ENCODE peak calls at places on chromosomes 3 and 15, in seven cellular contexts. W is H1, C is mesendoderm, S is neuronal stem cell, M is IMR-90, O is trophoblast cell, Y is mesenchymal stem cell. G is an unnamed sample.

GRCh38 chr15:68783226-68784054 is 37.3 kb downstream of the ANP32A start:
- DNase-seq in C (peak; percentile 75), S (no peak), O (peak; percentile 52), W (no peak), Y (peak; percentile 29), M (no peak), G (peak; percentile 80)

GRCh38 chr3:71129611-71130515 is 453.7 kb downstream of the FOXP1 start:
- DNase-seq in M (peak; percentile 60), Y (peak; percentile 77), W (no peak), O (no peak), S (no peak), C (peak; percentile 41), G (no peak)

GRCh38 chr15:52288051-52288942 is 7.3 kb downstream of the MYO5C start:
- DNase-seq in C (peak; percentile 41), W (no peak), S (no peak), M (peak; percentile 46), Y (peak; percentile 25), O (peak; percentile 80), G (no peak)

GRCh38 chr15:64507293-64507802 is 47.0 kb downstream of the ZNF609 start:
- DNase-seq in O (peak; percentile 30), Y (peak; percentile 95), S (no peak), M (peak; percentile 92), C (no peak), W (no peak), G (no peak)

GRCh38 chr3:185699927-185700326 is 113.8 kb downstream of the SENP2 start:
- DNase-seq in W (no peak), O (no peak), S (no peak), M (no peak), C (no peak), Y (no peak), G (no peak)

GRCh38 chr3:155605571-155605970 is 139.3 kb downstream of the PLCH1 start:
- DNase-seq in Y (no peak), W (no peak), S (no peak), C (no peak), O (no peak), M (no peak), G (no peak)

GRCh38 chr3:24242012-24242698 is 252.5 kb downstream of the THRB start:
- DNase-seq in O (no peak), S (no peak), M (peak; percentile 45), W (no peak), C (peak; percentile 12), Y (peak; percentile 18), G (no peak)

GRCh38 chr15:23457890-23458289 is 10.8 kb upstream of the GOLGA6L2 start:
- DNase-seq in S (no peak), W (no peak), Y (no peak), O (peak; percentile 53), M (no peak), C (no peak), G (no peak)

GRCh38 chr3:104133630-104134029 is 1233.1 kb upstream of the ALCAM start:
- DNase-seq in Y (no peak), O (no peak), C (peak; percentile 28), W (no peak), M (no peak), S (no peak), G (peak; percentile 81)

GRCh38 chr3:196477678-196478077 is 25.9 kb downstream of the RNF168 start:
- DNase-seq in S (no peak), M (no peak), Y (no peak), C (no peak), O (no peak), W (no peak), G (no peak)

GRCh38 chr15:89785771-89786135 is 9.6 kb downstream of the MESP2 start:
- DNase-seq in Y (no peak), C (no peak), W (no peak), S (no peak), M (peak; percentile 61), O (peak; percentile 4), G (no peak)

GRCh38 chr3:27653803-27654558 is 68.1 kb downstream of the EOMES start:
- DNase-seq in O (no peak), C (peak; percentile 46), M (no peak), Y (no peak), W (no peak), S (no peak), G (peak; percentile 55)

GRCh38 chr15:84878504-84878903 is 6.0 kb upstream of the SLC28A1 start:
- DNase-seq in Y (peak; percentile 68), O (peak; percentile 73), M (peak; percentile 44), W (peak; percentile 21), C (peak; percentile 83), S (peak; percentile 47), G (peak; percentile 82)

GRCh38 chr15:79680721-79681120 is 216.1 kb downstream of the MTHFS start:
- DNase-seq in Y (peak; percentile 62), O (no peak), C (peak; percentile 17), S (peak; percentile 56), M (peak; percentile 88), W (peak; percentile 25), G (no peak)

GRCh38 chr3:59486468-59486964 is 436.7 kb upstream of the CFAP20DC start:
- DNase-seq in Y (no peak), C (peak; percentile 49), M (no peak), S (no peak), W (no peak), O (no peak), G (no peak)

GRCh38 chr3:123169492-123169929 is 32.2 kb upstream of the SEC22A start:
- DNase-seq in W (no peak), M (peak; percentile 20), O (no peak), C (peak; percentile 65), Y (peak; percentile 5), S (peak; percentile 54), G (no peak)

GRCh38 chr3:27559835-27560234 is 75.7 kb upstream of the SLC4A7 start:
- DNase-seq in Y (no peak), C (peak; percentile 89), O (peak; percentile 97), S (no peak), W (no peak), M (peak; percentile 88), G (no peak)

GRCh38 chr3:123449986-123450474 is 1.1 kb upstream of the ADCY5 start:
- DNase-seq in M (no peak), Y (no peak), W (no peak), C (peak; percentile 32), S (peak; percentile 60), O (no peak), G (peak; percentile 66)

GRCh38 chr3:79032686-79033318 is 735.0 kb downstream of the ROBO1 start:
- DNase-seq in S (peak; percentile 54), O (peak; percentile 86), M (peak; percentile 67), C (peak; percentile 47), Y (peak; percentile 66), W (no peak), G (no peak)

GRCh38 chr3:58488962-58489361 is 2.9 kb upstream of the KCTD6 start:
- DNase-seq in Y (no peak), W (no peak), O (no peak), C (no peak), M (no peak), S (no peak), G (no peak)

GRCh38 chr15:43887901-43888300 is 61.1 kb downstream of the WDR76 start:
- DNase-seq in M (no peak), Y (no peak), W (no peak), S (no peak), C (no peak), O (no peak), G (no peak)

DNA sequence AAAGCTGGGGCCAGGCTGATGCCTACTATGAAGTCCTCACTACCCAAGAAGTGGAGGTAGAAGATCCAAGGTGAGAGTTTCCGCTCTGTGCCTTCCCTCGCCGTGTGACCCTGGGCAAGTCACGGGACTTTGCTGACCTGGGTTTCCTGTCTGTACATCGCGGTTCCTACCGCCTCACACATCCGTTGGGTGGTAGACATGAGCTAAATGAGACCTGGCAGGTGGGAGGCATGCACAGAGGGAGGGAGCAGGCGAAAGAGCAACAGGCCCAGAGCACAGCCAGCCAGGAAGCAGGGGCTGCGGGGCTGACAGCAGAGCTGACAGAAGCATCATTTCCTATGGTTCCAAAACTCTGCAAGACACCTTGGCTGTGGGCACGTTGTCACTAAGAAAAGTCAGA is 157.3 kb upstream of the BHLHE40 start:
- DNase-seq in W (no peak), O (no peak), C (no peak), M (no peak), Y (no peak), S (no peak), G (no peak)
- H3K4ac ChIP-seq in W (no peak overlapping the region), O (peak overlapping the region; percentile 39), C (no peak overlapping the region), M (no peak overlapping the region), Y (no peak overlapping the region), S (no peak overlapping the region), G (no peak overlapping the region)

DNA sequence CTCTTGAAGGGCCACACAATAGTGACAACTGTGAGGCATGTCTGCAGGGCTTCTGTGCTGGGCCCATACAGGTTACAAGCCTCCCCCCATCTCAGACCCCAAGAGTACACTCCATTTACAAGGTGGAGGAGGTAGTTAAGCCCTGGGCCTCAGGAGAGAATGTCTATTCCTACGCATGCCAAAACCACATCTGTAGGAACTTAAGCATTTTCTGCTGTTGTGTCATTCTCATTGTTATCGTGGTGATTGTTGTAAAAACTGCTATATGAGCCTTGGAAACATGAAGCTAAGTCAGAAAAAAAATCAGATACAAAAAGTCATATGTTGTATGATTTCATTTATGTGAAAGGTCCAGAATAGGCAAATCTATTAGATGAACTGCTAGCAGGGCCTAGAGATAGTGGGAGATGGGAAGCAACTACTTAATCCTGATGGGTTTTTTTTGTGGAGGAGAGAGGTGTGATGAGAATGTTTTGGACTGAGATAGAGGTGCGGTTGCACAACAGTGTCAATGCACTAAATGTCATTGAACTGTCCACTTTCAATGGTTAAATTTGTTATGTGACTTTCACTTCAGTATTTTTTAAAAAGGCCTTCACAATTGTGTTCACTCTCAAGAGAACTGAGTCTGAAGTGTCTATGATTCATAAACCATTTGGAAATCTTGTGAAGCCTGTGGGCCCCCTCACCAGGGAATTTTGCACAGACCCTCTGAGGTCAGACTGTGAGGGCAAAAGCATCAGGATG is 3.0 kb downstream of the RTP3 start:
- DNase-seq in M (peak; percentile 80), W (no peak), O (peak; percentile 18), C (no peak), S (no peak), Y (no peak), G (no peak)
- H3K4ac ChIP-seq in M (peak overlapping the region; percentile 100), W (no peak overlapping the region), O (no peak overlapping the region), C (no peak overlapping the region), S (no peak overlapping the region), Y (no peak overlapping the region), G (no peak overlapping the region)

DNA sequence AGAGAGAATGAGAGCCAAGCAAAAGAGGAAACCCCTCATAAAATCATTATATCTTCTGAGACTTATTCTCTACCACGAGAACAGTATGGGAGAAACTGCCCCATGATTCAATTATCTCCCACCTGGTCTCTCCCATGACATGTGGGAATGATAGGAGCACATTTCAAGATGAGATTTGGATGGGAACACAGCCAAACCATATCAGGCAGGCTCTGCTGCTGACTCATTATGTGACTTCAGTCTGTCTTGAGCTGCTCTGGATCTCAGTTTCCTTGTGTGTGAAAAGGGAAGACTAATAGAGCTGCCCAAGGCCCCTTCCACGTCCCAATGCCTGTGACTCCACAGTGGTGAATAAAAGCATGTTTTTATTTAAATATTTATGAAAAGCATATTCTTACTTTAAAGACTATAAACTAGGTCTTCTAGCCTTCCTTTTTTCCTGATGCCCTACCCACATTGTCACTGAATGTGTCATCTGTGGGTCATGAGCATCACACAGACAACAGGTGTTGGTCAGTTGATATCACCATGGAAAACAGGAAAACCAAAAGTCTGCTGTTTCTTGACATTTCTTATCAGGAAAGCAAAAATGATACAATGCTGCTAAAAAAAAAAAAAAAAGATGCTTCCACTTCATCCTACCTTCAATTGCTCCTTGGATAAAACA is 96.0 kb upstream of the PPP2R3A start:
- DNase-seq in O (peak; percentile 61), S (no peak), Y (no peak), M (peak; percentile 29), C (no peak), W (no peak), G (no peak)
- H3K4ac ChIP-seq in O (no peak overlapping the region), S (no peak overlapping the region), Y (no peak overlapping the region), M (no peak overlapping the region), C (no peak overlapping the region), W (no peak overlapping the region), G (no peak overlapping the region)

GRCh38 chr3:86269364-86270155 is 721.4 kb downstream of the VGLL3 start:
- DNase-seq in M (no peak), Y (no peak), C (no peak), S (no peak), O (no peak), W (no peak), G (no peak)
- H3K4ac ChIP-seq in M (no peak overlapping the region), Y (no peak overlapping the region), C (no peak overlapping the region), S (no peak overlapping the region), O (no peak overlapping the region), W (no peak overlapping the region), G (no peak overlapping the region)

G was measured in H9.